ENCODE peak calls at places on chromosomes 7 and 10, in six cellular contexts. B is GM12878, O is SK-N-SH, C is H1, L is K562, G is HepG2. K is an unnamed sample.

GRCh38 chr7:90769036-90769435 is 172.9 kb downstream of the CDK14 start:
- DNase-seq in O (no peak), G (no peak), B (no peak), L (no peak), C (no peak), K (no peak)

GRCh38 chr7:112938895-112939588 is 147.6 kb downstream of the GPR85 start:
- DNase-seq in G (peak; percentile 5), O (peak; percentile 67), B (no peak), C (no peak), L (peak; percentile 56), K (peak; percentile 13)

GRCh38 chr7:116330961-116331360 is 120.6 kb downstream of the TES start:
- DNase-seq in L (no peak), C (no peak), G (no peak), B (no peak), O (no peak), K (no peak)

GRCh38 chr10:91354686-91355085 is 55.5 kb upstream of the HECTD2 start:
- DNase-seq in B (no peak), G (no peak), O (no peak), C (no peak), L (no peak), K (no peak)

GRCh38 chr7:81611040-81611439 is 158.8 kb downstream of the HGF start:
- DNase-seq in B (no peak), L (no peak), G (no peak), C (no peak), O (no peak), K (no peak)

GRCh38 chr10:59670269-59670668 is 39.4 kb downstream of the SLC16A9 start:
- DNase-seq in B (no peak), C (no peak), G (no peak), O (no peak), L (no peak), K (no peak)

GRCh38 chr10:47152861-47153349 is 147.1 kb upstream of the GDF10 start:
- DNase-seq in L (peak; percentile 29), O (no peak), G (no peak), C (no peak), B (no peak), K (no peak)

GRCh38 chr10:33016988-33017387 is 59.0 kb upstream of the ITGB1 start:
- DNase-seq in C (no peak), O (no peak), L (no peak), B (no peak), G (no peak), K (no peak)

GRCh38 chr10:96380821-96381220 is 22.0 kb upstream of the OPALIN start:
- DNase-seq in G (no peak), C (no peak), O (no peak), B (no peak), L (no peak), K (peak; percentile 93)

GRCh38 chr7:5284304-5285281 is 1.9 kb downstream of the SLC29A4 start:
- DNase-seq in C (peak; percentile 49), G (peak; percentile 87), L (peak; percentile 36), O (peak; percentile 90), B (peak; percentile 4), K (no peak)

GRCh38 chr10:127151541-127151940 is 44.9 kb downstream of the INSYN2A start:
- DNase-seq in B (no peak), O (no peak), L (no peak), C (no peak), G (no peak), K (no peak)

GRCh38 chr10:19570991-19571390 is 245.2 kb upstream of the PLXDC2 start:
- DNase-seq in O (no peak), L (no peak), G (no peak), C (no peak), B (no peak), K (no peak)

GRCh38 chr7:134419875-134420274 is 39.0 kb downstream of the AKR1B1 start:
- DNase-seq in G (no peak), C (no peak), B (no peak), O (no peak), L (no peak), K (no peak)

GRCh38 chr7:130275826-130276291 is 9.2 kb downstream of the CPA2 start:
- DNase-seq in C (no peak), G (no peak), B (no peak), O (no peak), L (no peak), K (no peak)

GRCh38 chr10:71086439-71087080 is 125.8 kb upstream of the UNC5B start:
- DNase-seq in C (no peak), G (no peak), L (no peak), B (no peak), O (no peak), K (no peak)

GRCh38 chr7:90563286-90563685 is 32.8 kb upstream of the CDK14 start:
- DNase-seq in G (no peak), L (no peak), B (no peak), C (no peak), O (no peak), K (no peak)

GRCh38 chr10:86265236-86265876 is 101.2 kb downstream of the GRID1 start:
- DNase-seq in G (no peak), B (no peak), C (no peak), L (no peak), O (peak; percentile 85), K (no peak)

GRCh38 chr7:156534925-156535324 is 105.6 kb upstream of the RNF32 start:
- DNase-seq in G (no peak), L (no peak), O (no peak), C (no peak), B (no peak), K (no peak)

GRCh38 chr7:6529643-6530042 is 21.6 kb downstream of the GRID2IP start:
- DNase-seq in O (no peak), B (no peak), C (no peak), L (no peak), G (peak; percentile 15), K (no peak)

GRCh38 chr7:91326516-91327209 is 62.4 kb downstream of the FZD1 start:
- DNase-seq in L (no peak), C (no peak), B (no peak), G (no peak), O (no peak), K (no peak)

GRCh38 chr10:22481687-22482539 is 136.6 kb downstream of the SPAG6 start:
- DNase-seq in O (no peak), L (no peak), G (no peak), B (no peak), C (no peak), K (no peak)

GRCh38 chr7:142745783-142746182 is 3.5 kb upstream of the PRSS1 start:
- DNase-seq in O (no peak), G (no peak), L (no peak), C (no peak), B (no peak), K (peak; percentile 21)

GRCh38 chr7:21352540-21353387 is 75.1 kb upstream of the SP4 start:
- DNase-seq in O (no peak), B (peak; percentile 93), G (no peak), C (no peak), L (no peak), K (peak; percentile 52)

GRCh38 chr7:130065500-130066152 is 4.7 kb upstream of the KLHDC10 start:
- DNase-seq in B (no peak), O (no peak), G (peak; percentile 72), C (no peak), L (no peak), K (no peak)

DNA sequence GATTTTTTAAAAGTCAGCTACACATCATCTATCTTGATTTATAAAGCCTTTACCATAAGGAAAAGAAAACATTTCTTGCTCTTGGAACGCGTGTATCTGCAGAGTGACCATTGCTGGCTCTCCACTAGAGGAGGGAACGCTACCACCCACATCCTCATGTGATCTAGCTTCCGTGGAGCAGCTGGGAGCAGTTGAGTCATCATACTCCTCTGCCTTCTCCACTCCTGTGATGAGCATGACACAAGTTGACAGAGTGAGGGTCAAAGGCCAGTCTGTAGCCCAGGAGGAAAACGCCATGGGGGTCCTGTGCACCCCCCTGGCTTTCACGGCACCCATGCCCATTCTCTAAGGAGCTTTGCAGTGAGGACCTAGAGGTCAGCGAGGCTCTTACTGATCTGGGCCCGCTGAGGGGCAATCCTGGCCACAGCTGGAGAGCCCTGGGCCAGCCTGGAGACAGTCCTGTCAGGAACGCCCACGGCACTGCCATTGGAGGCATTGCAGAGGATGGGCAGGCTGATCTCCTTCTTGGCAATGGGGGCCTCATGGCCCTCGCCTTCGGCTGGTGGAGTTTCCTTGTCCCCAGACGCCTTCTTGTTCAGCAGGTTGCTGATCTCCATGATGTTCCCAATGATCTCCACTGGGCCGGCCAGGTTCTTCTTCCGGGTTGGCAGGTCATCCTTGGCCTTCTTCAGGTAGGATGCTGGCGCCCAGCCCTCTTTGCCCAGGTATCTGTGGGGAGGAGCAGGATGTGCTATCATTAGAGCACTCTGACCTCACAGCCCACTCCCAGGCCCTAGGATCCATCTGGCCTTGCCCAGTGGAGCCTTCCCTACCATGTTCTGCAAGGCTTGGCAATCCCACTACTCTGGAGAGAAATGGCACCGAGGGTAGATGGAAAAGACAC is 119.2 kb downstream of the NEURL1 start:
- DNase-seq in L (peak; percentile 54), O (no peak), B (no peak), C (no peak), G (no peak), K (no peak)
- TF ChIP-seq CTCF in L (no peak), O (no peak), B (no peak), C (no peak), G (no peak), K (no peak)

GRCh38 chr10:97426776-97427570 is 982 bp downstream of the PGAM1 start:
- DNase-seq in B (no peak), C (no peak), G (no peak), L (no peak), O (no peak), K (no peak)
- TF ChIP-seq GABPA in B (no peak), C (no peak), G (no peak), L (no peak), O (no peak), K (no peak)

DNA sequence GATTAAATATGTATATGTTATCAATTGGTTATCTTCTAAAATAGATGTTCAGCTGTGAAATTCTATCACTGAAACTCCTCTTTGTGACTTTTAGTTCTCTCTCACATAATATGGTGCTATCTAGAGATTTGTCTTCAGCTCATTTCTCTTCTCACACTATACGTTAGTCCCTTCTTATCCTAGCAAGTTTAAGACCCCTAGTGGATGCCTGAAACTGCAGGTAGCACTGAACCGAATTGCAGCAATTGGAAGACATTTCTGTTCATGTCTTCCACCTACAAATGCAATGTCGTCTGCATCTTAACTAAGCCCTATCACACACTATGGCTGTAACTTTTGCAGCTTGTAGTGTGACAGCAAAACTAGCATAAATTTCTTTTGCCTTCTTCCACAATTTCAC is 442.7 kb upstream of the POM121L12 start:
- DNase-seq in O (no peak), B (no peak), L (no peak), C (no peak), G (no peak), K (no peak)
- TF ChIP-seq CTCF in O (no peak), B (no peak), L (no peak), C (peak; percentile 29), G (no peak), K (no peak)

GRCh38 chr7:149217570-149217969 is 21.9 kb upstream of the ZNF212 start:
- DNase-seq in L (no peak), G (no peak), C (no peak), B (no peak), O (no peak), K (no peak)

GRCh38 chr7:149210551-149210950 is 15.2 kb downstream of the ZNF282 start:
- DNase-seq in B (no peak), G (no peak), L (no peak), O (no peak), C (no peak), K (no peak)

GRCh38 chr7:149216402-149216801 is 21.1 kb downstream of the ZNF282 start:
- DNase-seq in G (no peak), C (no peak), O (no peak), L (no peak), B (no peak), K (no peak)

GRCh38 chr7:149209518-149210269 is 14.3 kb downstream of the ZNF282 start:
- DNase-seq in B (no peak), L (peak; percentile 87), G (peak; percentile 44), C (peak; percentile 51), O (peak; percentile 83), K (no peak)

GRCh38 chr7:149214020-149214720 is 18.8 kb downstream of the ZNF282 start:
- DNase-seq in B (no peak), G (no peak), C (no peak), O (no peak), L (no peak), K (no peak)
- TF ChIP-seq GABPA in B (no peak), G (no peak), C (no peak), O (no peak), L (no peak), K (no peak)